ENCODE peak calls at places on chromosomes 12 and 14, in nine cellular contexts. One of them, this sample, is unnamed.

GRCh38 chr14:67820428-67820881 is 876 bp downstream of the RAD51B start:
- DNase-seq in Ammon's horn: no peak
- DNase-seq in T-helper 1 cell: no peak
- DNase-seq in SJCRH30: no peak
- DNase-seq in right lobe of liver: no peak
- DNase-seq in NCI-H1092: no peak
- DNase-seq in AG08395: peak
- DNase-seq in cardiac muscle cell: peak
- DNase-seq in activated naive CD4-positive, alpha-beta T cell: no peak
- DNase-seq in this sample: no peak

GRCh38 chr14:56271988-56272387 is 153.8 kb downstream of the PELI2 start:
- DNase-seq in Ammon's horn: no peak
- DNase-seq in T-helper 1 cell: no peak
- DNase-seq in SJCRH30: no peak
- DNase-seq in right lobe of liver: no peak
- DNase-seq in NCI-H1092: no peak
- DNase-seq in AG08395: peak
- DNase-seq in cardiac muscle cell: peak
- DNase-seq in activated naive CD4-positive, alpha-beta T cell: no peak
- DNase-seq in this sample: no peak

GRCh38 chr14:79825046-79825521 is 386.2 kb downstream of the DIO2 start:
- DNase-seq in Ammon's horn: peak
- DNase-seq in T-helper 1 cell: no peak
- DNase-seq in SJCRH30: no peak
- DNase-seq in right lobe of liver: no peak
- DNase-seq in NCI-H1092: no peak
- DNase-seq in AG08395: no peak
- DNase-seq in cardiac muscle cell: peak
- DNase-seq in activated naive CD4-positive, alpha-beta T cell: no peak
- DNase-seq in this sample: peak

GRCh38 chr14:37399517-37399916 is 195.5 kb downstream of the FOXA1 start:
- DNase-seq in Ammon's horn: no peak
- DNase-seq in T-helper 1 cell: no peak
- DNase-seq in SJCRH30: no peak
- DNase-seq in right lobe of liver: no peak
- DNase-seq in NCI-H1092: no peak
- DNase-seq in AG08395: no peak
- DNase-seq in cardiac muscle cell: no peak
- DNase-seq in activated naive CD4-positive, alpha-beta T cell: no peak
- DNase-seq in this sample: no peak

GRCh38 chr12:23753627-23754358 is 195.7 kb downstream of the SOX5 start:
- DNase-seq in Ammon's horn: no peak
- DNase-seq in T-helper 1 cell: no peak
- DNase-seq in SJCRH30: peak
- DNase-seq in right lobe of liver: no peak
- DNase-seq in NCI-H1092: no peak
- DNase-seq in AG08395: no peak
- DNase-seq in cardiac muscle cell: no peak
- DNase-seq in activated naive CD4-positive, alpha-beta T cell: no peak
- DNase-seq in this sample: no peak

GRCh38 chr12:23731493-23731892 is 218.0 kb downstream of the SOX5 start:
- DNase-seq in Ammon's horn: no peak
- DNase-seq in T-helper 1 cell: no peak
- DNase-seq in SJCRH30: no peak
- DNase-seq in right lobe of liver: no peak
- DNase-seq in NCI-H1092: no peak
- DNase-seq in AG08395: no peak
- DNase-seq in cardiac muscle cell: no peak
- DNase-seq in activated naive CD4-positive, alpha-beta T cell: no peak
- DNase-seq in this sample: no peak

GRCh38 chr14:99803106-99803437 is 9.9 kb downstream of the EML1 start:
- DNase-seq in Ammon's horn: no peak
- DNase-seq in T-helper 1 cell: no peak
- DNase-seq in SJCRH30: no peak
- DNase-seq in right lobe of liver: no peak
- DNase-seq in NCI-H1092: peak
- DNase-seq in AG08395: no peak
- DNase-seq in cardiac muscle cell: no peak
- DNase-seq in activated naive CD4-positive, alpha-beta T cell: no peak
- DNase-seq in this sample: no peak

GRCh38 chr14:104201496-104201895 is 63.1 kb downstream of the KIF26A start:
- DNase-seq in Ammon's horn: no peak
- DNase-seq in T-helper 1 cell: no peak
- DNase-seq in SJCRH30: no peak
- DNase-seq in right lobe of liver: no peak
- DNase-seq in NCI-H1092: no peak
- DNase-seq in AG08395: no peak
- DNase-seq in cardiac muscle cell: no peak
- DNase-seq in activated naive CD4-positive, alpha-beta T cell: no peak
- DNase-seq in this sample: no peak

GRCh38 chr12:109125791-109126190 is 9.4 kb downstream of the ACACB start:
- DNase-seq in Ammon's horn: no peak
- DNase-seq in T-helper 1 cell: no peak
- DNase-seq in SJCRH30: no peak
- DNase-seq in right lobe of liver: no peak
- DNase-seq in NCI-H1092: no peak
- DNase-seq in AG08395: no peak
- DNase-seq in cardiac muscle cell: no peak
- DNase-seq in activated naive CD4-positive, alpha-beta T cell: no peak
- DNase-seq in this sample: no peak

GRCh38 chr12:112466011-112466422 is 47.3 kb downstream of the PTPN11 start:
- DNase-seq in Ammon's horn: no peak
- DNase-seq in T-helper 1 cell: no peak
- DNase-seq in SJCRH30: no peak
- DNase-seq in right lobe of liver: no peak
- DNase-seq in NCI-H1092: no peak
- DNase-seq in AG08395: no peak
- DNase-seq in cardiac muscle cell: no peak
- DNase-seq in activated naive CD4-positive, alpha-beta T cell: no peak
- DNase-seq in this sample: no peak

GRCh38 chr12:27190761-27191160 is 53.3 kb upstream of the STK38L start:
- DNase-seq in Ammon's horn: no peak
- DNase-seq in T-helper 1 cell: no peak
- DNase-seq in SJCRH30: no peak
- DNase-seq in right lobe of liver: no peak
- DNase-seq in NCI-H1092: no peak
- DNase-seq in AG08395: peak
- DNase-seq in cardiac muscle cell: peak
- DNase-seq in activated naive CD4-positive, alpha-beta T cell: no peak
- DNase-seq in this sample: no peak

GRCh38 chr12:130849561-130850417 is 10.7 kb upstream of the STX2 start:
- DNase-seq in Ammon's horn: no peak
- DNase-seq in T-helper 1 cell: no peak
- DNase-seq in SJCRH30: no peak
- DNase-seq in right lobe of liver: no peak
- DNase-seq in NCI-H1092: no peak
- DNase-seq in AG08395: no peak
- DNase-seq in cardiac muscle cell: no peak
- DNase-seq in activated naive CD4-positive, alpha-beta T cell: no peak
- DNase-seq in this sample: no peak

GRCh38 chr12:52168019-52168717 is 23.6 kb downstream of the KRT80 start:
- DNase-seq in Ammon's horn: no peak
- DNase-seq in T-helper 1 cell: no peak
- DNase-seq in SJCRH30: no peak
- DNase-seq in right lobe of liver: no peak
- DNase-seq in NCI-H1092: no peak
- DNase-seq in AG08395: no peak
- DNase-seq in cardiac muscle cell: no peak
- DNase-seq in activated naive CD4-positive, alpha-beta T cell: no peak
- DNase-seq in this sample: no peak

GRCh38 chr12:93896427-93896826 is 219.3 kb downstream of the CRADD start:
- DNase-seq in Ammon's horn: no peak
- DNase-seq in T-helper 1 cell: no peak
- DNase-seq in SJCRH30: no peak
- DNase-seq in right lobe of liver: no peak
- DNase-seq in NCI-H1092: no peak
- DNase-seq in AG08395: peak
- DNase-seq in cardiac muscle cell: peak
- DNase-seq in activated naive CD4-positive, alpha-beta T cell: no peak
- DNase-seq in this sample: no peak

GRCh38 chr12:20183563-20183962 is 184.8 kb upstream of the PDE3A start:
- DNase-seq in Ammon's horn: no peak
- DNase-seq in T-helper 1 cell: no peak
- DNase-seq in SJCRH30: no peak
- DNase-seq in right lobe of liver: no peak
- DNase-seq in NCI-H1092: no peak
- DNase-seq in AG08395: no peak
- DNase-seq in cardiac muscle cell: peak
- DNase-seq in activated naive CD4-positive, alpha-beta T cell: no peak
- DNase-seq in this sample: no peak

GRCh38 chr12:130858084-130858483 is 13.8 kb upstream of the RAN start:
- DNase-seq in Ammon's horn: no peak
- DNase-seq in T-helper 1 cell: no peak
- DNase-seq in SJCRH30: no peak
- DNase-seq in right lobe of liver: no peak
- DNase-seq in NCI-H1092: no peak
- DNase-seq in AG08395: no peak
- DNase-seq in cardiac muscle cell: no peak
- DNase-seq in activated naive CD4-positive, alpha-beta T cell: no peak
- DNase-seq in this sample: no peak

GRCh38 chr14:53979747-53980642 is 23.4 kb upstream of the BMP4 start:
- DNase-seq in Ammon's horn: no peak
- DNase-seq in T-helper 1 cell: no peak
- DNase-seq in SJCRH30: peak
- DNase-seq in right lobe of liver: peak
- DNase-seq in NCI-H1092: no peak
- DNase-seq in AG08395: peak
- DNase-seq in cardiac muscle cell: peak
- DNase-seq in activated naive CD4-positive, alpha-beta T cell: no peak
- DNase-seq in this sample: no peak

This sample was measured in cerebellum.